ENCODE peak calls at places on chromosomes 1 and 21, in seven cellular contexts. A, X, Y, V, I, K and E are unnamed samples.

GRCh38 chr1:159152031-159152430 is 19.4 kb upstream of the CADM3 start:
- DNase-seq in V (no peak), Y (no peak), A (no peak), K (no peak), X (no peak), I (no peak), E (no peak)

GRCh38 chr1:8482844-8483436 is 165.0 kb downstream of the SLC45A1 start:
- DNase-seq in K (no peak), I (peak), X (peak), A (no peak), Y (peak), V (no peak), E (no peak)

GRCh38 chr1:98556521-98557158 is 104.9 kb upstream of the SNX7 start:
- DNase-seq in Y (peak), A (peak), V (no peak), I (peak), K (no peak), X (peak), E (no peak)

GRCh38 chr1:116842654-116843053 is 67.1 kb upstream of the PTGFRN start:
- DNase-seq in Y (no peak), V (no peak), I (no peak), K (no peak), A (no peak), X (no peak), E (no peak)

GRCh38 chr1:85316324-85316723 is 39.9 kb upstream of the BCL10 start:
- DNase-seq in Y (no peak), X (peak), I (no peak), A (no peak), K (no peak), V (no peak), E (no peak)

GRCh38 chr1:89754518-89754917 is 66.3 kb upstream of the LRRC8D start:
- DNase-seq in Y (no peak), A (no peak), V (no peak), K (no peak), I (peak), X (peak), E (no peak)

GRCh38 chr1:97841369-97841768 is 79.5 kb downstream of the DPYD start:
- DNase-seq in A (no peak), Y (no peak), X (no peak), V (no peak), K (no peak), I (no peak), E (no peak)

GRCh38 chr1:156524481-156524869 is 23.9 kb upstream of the MEF2D start:
- DNase-seq in X (no peak), V (no peak), I (no peak), K (no peak), Y (no peak), A (peak), E (no peak)

GRCh38 chr1:84538599-84538998 is 32.2 kb upstream of the GNG5 start:
- DNase-seq in V (no peak), K (no peak), Y (no peak), X (no peak), I (no peak), A (no peak), E (no peak)

GRCh38 chr1:228735871-228736586 is 750 bp downstream of the RHOU start:
- DNase-seq in K (peak), X (peak), V (peak), Y (peak), I (no peak), A (no peak), E (peak)

GRCh38 chr1:21761052-21761451 is 21.9 kb downstream of the USP48 start:
- DNase-seq in Y (no peak), V (no peak), I (no peak), K (no peak), A (no peak), X (no peak), E (no peak)

GRCh38 chr1:183583466-183583865 is 6.8 kb downstream of the NCF2 start:
- DNase-seq in I (no peak), X (peak), A (no peak), Y (no peak), V (no peak), K (no peak), E (no peak)

GRCh38 chr1:198601936-198602889 is 36.6 kb upstream of the PTPRC start:
- DNase-seq in X (no peak), K (no peak), I (peak), V (no peak), A (no peak), Y (no peak), E (no peak)

GRCh38 chr1:18923721-18924610 is 21.6 kb upstream of the ALDH4A1 start:
- DNase-seq in V (no peak), X (no peak), Y (no peak), A (no peak), K (peak), I (no peak), E (no peak)

GRCh38 chr1:32993215-32993566 is 28.6 kb upstream of the RNF19B start:
- DNase-seq in V (no peak), K (no peak), Y (no peak), X (no peak), I (no peak), A (peak), E (no peak)

GRCh38 chr21:38428211-38428610 is 70.1 kb downstream of the ERG start:
- DNase-seq in Y (no peak), A (no peak), K (no peak), I (no peak), X (no peak), V (no peak), E (no peak)

GRCh38 chr1:15851251-15852035 is 3.9 kb downstream of the SPEN start:
- DNase-seq in X (no peak), A (no peak), K (no peak), I (no peak), Y (no peak), V (no peak), E (no peak)

GRCh38 chr1:228185641-228185965 is 20.0 kb downstream of the IBA57 start:
- DNase-seq in Y (no peak), A (no peak), I (no peak), X (no peak), K (no peak), V (no peak), E (no peak)

GRCh38 chr21:35400233-35400939 is 351.3 kb upstream of the RUNX1 start:
- DNase-seq in Y (peak), V (no peak), A (peak), I (peak), X (peak), K (no peak), E (peak)

GRCh38 chr1:171985639-171986038 is 144.3 kb downstream of the DNM3 start:
- DNase-seq in K (peak), A (no peak), Y (peak), V (no peak), X (no peak), I (no peak), E (peak)

GRCh38 chr21:32413697-32414578 is 1.4 kb downstream of the EVA1C start:
- DNase-seq in Y (no peak), A (no peak), X (peak), I (no peak), V (no peak), K (no peak), E (no peak)

DNA sequence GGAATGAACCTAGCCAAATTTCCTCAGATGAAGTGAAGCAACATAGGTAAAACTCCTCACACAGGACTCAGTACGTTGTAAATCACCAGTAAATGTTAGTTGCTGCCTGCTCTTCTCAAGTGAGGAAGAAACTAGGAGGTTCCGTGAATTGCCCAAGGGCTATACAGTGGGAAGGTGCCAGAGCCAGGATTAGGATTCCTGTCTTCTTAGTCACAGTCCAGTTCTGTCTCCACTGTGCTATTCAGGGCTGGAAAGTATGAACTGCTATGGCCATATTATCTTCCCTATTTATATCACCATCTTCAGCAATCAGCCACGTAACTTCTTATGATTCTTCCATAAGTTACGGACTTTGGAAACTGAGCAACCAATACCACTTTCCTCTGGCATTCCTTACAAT is 271.7 kb upstream of the SGIP1 start:
- DNase-seq in V (no peak), Y (peak), A (no peak), X (no peak), K (no peak), I (peak), E (no peak)
- TF ChIP-seq CTCF in V (no peak), Y (no peak), A (no peak), X (no peak), K (no peak), I (no peak), E (no peak)

DNA sequence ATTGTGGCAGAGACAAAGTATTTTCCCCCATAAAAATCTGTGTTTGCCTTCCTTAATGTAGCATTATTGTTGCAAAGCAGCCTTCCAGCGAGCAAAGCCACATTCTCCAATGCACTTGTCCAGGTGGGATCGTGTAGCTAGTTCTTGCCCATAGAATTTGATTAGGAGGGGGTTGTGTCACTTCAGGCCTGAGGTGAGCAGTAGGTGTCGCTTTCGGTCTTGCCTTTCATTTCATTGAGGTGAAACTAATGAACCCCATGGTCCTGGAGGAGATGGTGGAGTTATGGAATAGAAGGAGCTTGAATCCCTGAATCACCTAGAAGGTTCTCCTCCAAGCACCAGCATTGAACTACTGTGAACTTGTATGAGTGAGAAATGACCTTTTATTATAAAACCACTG is 318.9 kb upstream of the PBX1 start:
- DNase-seq in Y (peak), I (no peak), K (no peak), X (peak), A (no peak), V (peak), E (no peak)
- TF ChIP-seq CTCF in Y (peak), I (no peak), K (no peak), X (no peak), A (no peak), V (no peak), E (no peak)

GRCh38 chr21:17529648-17530047 is 16.8 kb downstream of the CXADR start:
- DNase-seq in I (no peak), A (no peak), K (no peak), V (no peak), Y (no peak), X (no peak), E (no peak)

GRCh38 chr21:17527711-17528110 is 14.9 kb downstream of the CXADR start:
- DNase-seq in K (no peak), X (no peak), I (no peak), A (no peak), Y (no peak), V (no peak), E (no peak)

GRCh38 chr21:17536381-17536780 is 23.5 kb downstream of the CXADR start:
- DNase-seq in I (no peak), X (no peak), A (no peak), Y (no peak), V (no peak), K (no peak), E (no peak)

GRCh38 chr21:17537299-17537698 is 24.5 kb downstream of the CXADR start:
- DNase-seq in Y (peak), X (peak), A (no peak), I (peak), K (no peak), V (no peak), E (no peak)

DNA sequence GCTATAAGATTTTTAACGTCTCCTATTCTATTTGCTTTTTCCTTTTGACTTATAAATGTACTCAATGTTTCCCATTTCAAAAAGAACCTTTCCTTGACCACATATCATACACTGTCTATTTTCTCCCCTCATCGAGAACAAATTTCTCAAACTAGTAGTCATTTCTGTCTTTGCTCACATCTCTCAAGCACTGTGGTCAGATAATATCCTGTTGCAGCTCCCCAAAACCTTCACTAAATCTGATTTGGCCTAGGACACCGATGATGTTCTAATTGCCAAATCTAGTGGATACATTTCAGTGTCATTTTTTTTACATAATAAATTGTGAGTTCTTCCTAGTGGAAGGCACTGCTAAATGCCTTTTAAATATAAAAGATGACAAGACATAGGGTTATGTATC is 19.4 kb downstream of the CXADR start:
- DNase-seq in K (no peak), Y (no peak), A (no peak), I (no peak), X (no peak), V (no peak), E (no peak)
- TF ChIP-seq CTCF in K (no peak), Y (no peak), A (no peak), I (no peak), X (no peak), V (no peak), E (no peak)

GRCh38 chr1:210360852-210361477 is 32.3 kb downstream of the HHAT start:
- DNase-seq in A (peak), V (no peak), Y (peak), X (peak), K (no peak), I (peak), E (no peak)
- TF ChIP-seq CTCF in A (peak), V (no peak), Y (peak), X (peak), K (peak), I (peak), E (peak)